ENCODE peak calls at places on chromosomes 5 and 9, in ten cellular contexts. K, P, S, F, L, M, Q, E, Y and R are unnamed samples.

GRCh38 chr5:90547072-90547536 is 11.5 kb upstream of the ADGRV1 start:
- DNase-seq in F (no peak), Q (no peak), S (no peak), L (no peak), E (no peak), P (peak; percentile 71), K (no peak), Y (peak; percentile 62), M (no peak), R (no peak)

GRCh38 chr5:74953961-74954720 is 88.0 kb upstream of the FAM169A start:
- DNase-seq in M (no peak), Y (peak; percentile 94), P (no peak), L (no peak), E (no peak), K (no peak), S (no peak), F (no peak), Q (no peak), R (no peak)

GRCh38 chr5:82334856-82335255 is 56.7 kb upstream of the RPS23 start:
- DNase-seq in E (no peak), P (no peak), Y (no peak), L (no peak), F (no peak), K (no peak), Q (no peak), S (no peak), M (no peak), R (no peak)

GRCh38 chr5:6633469-6634326 is 458 bp downstream of the SRD5A1 start:
- DNase-seq in Q (peak; percentile 72), P (peak; percentile 11), M (peak; percentile 43), L (no peak), F (no peak), E (no peak), Y (no peak), S (no peak), K (no peak), R (no peak)

GRCh38 chr9:87035868-87036267 is 88.6 kb upstream of the GAS1 start:
- DNase-seq in F (no peak), L (no peak), M (no peak), Q (no peak), Y (no peak), E (no peak), S (no peak), K (peak; percentile 35), P (no peak), R (no peak)

GRCh38 chr5:166962470-166962869 is 1329.0 kb upstream of the WWC1 start:
- DNase-seq in F (no peak), Y (no peak), P (no peak), E (no peak), M (no peak), K (no peak), S (no peak), Q (no peak), L (no peak), R (no peak)

GRCh38 chr9:84140535-84141101 is 160.0 kb downstream of the RMI1 start:
- DNase-seq in P (no peak), M (no peak), F (peak; percentile 74), E (no peak), Y (no peak), K (peak; percentile 17), Q (no peak), L (no peak), S (peak; percentile 43), R (no peak)

GRCh38 chr5:88089757-88090390 is 178.8 kb downstream of the TMEM161B start:
- DNase-seq in Y (no peak), S (no peak), M (no peak), F (no peak), L (no peak), P (no peak), E (no peak), Q (no peak), K (no peak), R (no peak)

GRCh38 chr9:7216004-7216821 is 458.4 kb downstream of the KDM4C start:
- DNase-seq in F (no peak), M (no peak), L (no peak), E (no peak), Q (no peak), S (no peak), Y (peak; percentile 13), P (peak; percentile 36), K (no peak), R (no peak)

GRCh38 chr5:77437194-77437593 is 54.9 kb downstream of the WDR41 start:
- DNase-seq in P (peak; percentile 43), S (no peak), L (no peak), Y (peak; percentile 18), M (no peak), F (no peak), K (no peak), Q (no peak), E (no peak), R (no peak)

GRCh38 chr5:105905392-105905791 is 1765.3 kb downstream of the EFNA5 start:
- DNase-seq in K (no peak), S (no peak), P (no peak), E (no peak), L (no peak), F (no peak), M (no peak), Q (no peak), Y (no peak), R (no peak)

GRCh38 chr9:12889402-12890106 is 114.7 kb downstream of the LURAP1L start:
- DNase-seq in E (no peak), K (no peak), F (no peak), L (no peak), Y (no peak), P (no peak), Q (no peak), S (no peak), M (no peak), R (no peak)

GRCh38 chr9:92146610-92147009 is 31.4 kb upstream of the SPTLC1 start:
- DNase-seq in M (no peak), P (peak; percentile 15), F (no peak), K (peak; percentile 39), Y (no peak), S (no peak), E (no peak), L (no peak), Q (no peak), R (no peak)

GRCh38 chr5:97231025-97231636 is 48.1 kb upstream of the RIOK2 start:
- DNase-seq in E (no peak), P (peak; percentile 73), M (peak; percentile 30), Y (peak; percentile 70), F (peak; percentile 18), Q (peak; percentile 64), K (peak; percentile 68), S (no peak), L (no peak), R (no peak)

GRCh38 chr5:21644032-21644431 is 1209.1 kb downstream of the CDH12 start:
- DNase-seq in L (no peak), S (no peak), E (no peak), Q (no peak), P (no peak), K (no peak), M (no peak), F (no peak), Y (no peak), R (no peak)

DNA sequence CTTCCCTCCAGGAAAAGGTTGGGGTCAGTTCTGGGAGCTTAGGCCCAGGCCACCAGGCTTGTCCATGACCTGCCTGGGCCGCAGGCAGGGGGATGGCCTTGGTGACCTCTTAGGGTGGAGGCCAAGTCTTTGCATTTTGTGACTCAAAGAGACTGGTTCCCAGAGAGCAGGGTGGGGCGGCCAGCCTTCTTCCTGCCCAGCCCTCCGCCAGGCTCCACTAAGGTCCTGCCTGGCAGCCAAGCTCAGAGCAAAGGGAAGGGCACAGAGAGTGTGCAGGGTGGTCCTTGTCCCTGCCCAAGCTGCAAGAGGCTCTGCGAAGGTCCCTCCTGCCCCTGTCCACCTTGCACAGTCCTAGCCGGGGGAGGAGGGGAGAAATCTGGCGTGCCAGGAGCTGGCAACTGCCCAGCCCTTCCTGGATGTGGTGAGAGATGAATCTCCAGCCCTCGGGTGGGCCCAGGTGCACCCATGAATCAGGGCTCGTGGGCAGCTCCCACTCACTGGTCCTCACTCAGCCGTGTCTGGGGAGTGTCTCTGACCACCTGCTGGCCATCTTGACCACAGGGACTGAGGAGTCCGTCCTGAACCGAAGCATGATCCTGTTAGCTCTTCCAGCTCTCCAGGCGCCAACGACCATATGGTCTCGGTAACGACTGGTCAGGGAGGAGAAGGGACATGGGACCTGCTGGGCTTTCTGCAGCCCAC is 2.3 kb upstream of the PTGDS start:
- DNase-seq in Y (no peak), E (no peak), L (no peak), K (no peak), P (no peak), M (no peak), S (no peak), Q (no peak), F (no peak), R (no peak)
- TF ChIP-seq EP300 in Y (no peak), E (no peak), L (no peak), K (no peak), P (no peak), M (no peak), S (no peak), Q (no peak), F (no peak), R (no peak)

DNA sequence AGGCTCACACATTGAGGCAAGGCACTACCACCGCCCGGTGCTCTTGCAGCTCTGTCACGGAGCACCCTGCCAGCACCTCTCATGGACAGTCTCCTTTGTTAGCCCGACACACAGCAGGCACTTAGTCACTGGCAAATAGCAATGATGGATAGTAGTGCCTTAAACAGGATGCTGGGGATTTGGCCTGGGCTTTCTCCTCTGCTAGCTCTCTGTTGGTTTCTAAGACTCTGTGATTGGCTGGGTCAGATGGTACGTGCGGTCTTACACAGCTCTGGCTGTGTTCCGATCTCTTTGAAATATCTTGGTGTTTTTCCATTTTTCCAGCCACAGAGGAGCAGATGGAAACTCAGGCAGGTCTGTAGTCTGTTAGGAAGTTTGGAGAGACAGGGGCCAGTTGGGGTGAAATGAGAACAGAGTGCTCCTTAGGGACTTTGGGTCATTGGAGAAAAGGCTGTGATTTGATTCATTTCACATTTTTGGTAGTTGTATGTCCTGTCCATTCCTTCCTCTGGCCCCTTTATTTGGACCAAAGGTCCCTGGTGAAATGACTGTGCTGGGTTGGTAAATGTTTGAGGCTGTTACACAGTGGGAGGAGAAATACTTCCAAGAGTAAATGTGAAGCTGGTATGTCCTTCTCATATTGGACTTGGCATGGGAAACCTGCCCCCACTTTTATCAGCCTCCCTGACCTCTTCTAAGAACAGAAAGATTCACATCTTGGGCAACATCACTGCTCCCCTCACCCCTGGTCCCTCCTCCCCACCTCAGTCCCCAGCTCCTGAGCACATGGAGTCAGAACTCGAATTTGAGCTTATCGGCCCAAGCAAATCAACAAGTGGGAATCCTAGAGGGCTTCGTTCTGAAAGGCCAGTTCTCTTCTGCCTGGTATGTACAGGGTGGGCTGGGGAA is 3.4 kb downstream of the SMIM3 start:
- DNase-seq in Y (peak; percentile 78), K (peak; percentile 43), Q (peak; percentile 96), F (peak; percentile 51), S (peak; percentile 29), M (no peak), E (no peak), L (no peak), P (no peak), R (peak; percentile 73)
- H3K27ac ChIP-seq in Y (peak overlapping the region; percentile 79), K (peak overlapping the region; percentile 89), Q (peak overlapping the region; percentile 91), F (peak overlapping the region; percentile 96), S (peak overlapping the region; percentile 91), M (no peak overlapping the region), E (no peak overlapping the region), L (peak overlapping the region; percentile 81), P (no peak overlapping the region), R (peak overlapping the region; percentile 95)

GRCh38 chr5:865771-866170 is 15.0 kb upstream of the ZDHHC11 start:
- DNase-seq in Q (no peak), E (no peak), P (no peak), L (no peak), Y (no peak), M (peak; percentile 24), F (no peak), K (no peak), S (no peak), R (no peak)
- TF ChIP-seq POLR2A in Q (no peak), E (no peak), P (no peak), L (no peak), Y (no peak), M (no peak), F (no peak), K (no peak), S (no peak), R (no peak)

GRCh38 chr5:130496215-130496614 is 592.0 kb downstream of the CHSY3 start:
- DNase-seq in F (no peak), E (no peak), P (peak; percentile 75), L (no peak), Y (no peak), Q (no peak), M (no peak), K (no peak), S (no peak), R (no peak)
- TF ChIP-seq EP300 in F (no peak), E (no peak), P (no peak), L (no peak), Y (no peak), Q (no peak), M (no peak), K (no peak), S (no peak), R (no peak)